ENCODE peak calls at places on chromosomes 13 and 19, in eight cellular contexts. Y, M, Z, U, H, I, Q and S are unnamed samples.

GRCh38 chr13:21478881-21479808 is 20.0 kb upstream of the ZDHHC20 start:
- DNase-seq in Y (peak; percentile 57), M (peak; percentile 20), Z (peak; percentile 34), U (peak; percentile 68), H (peak; percentile 88), I (no peak), Q (no peak), S (peak; percentile 78)

GRCh38 chr19:49676690-49677231 is 310 bp upstream of the PRMT1 start:
- DNase-seq in Y (peak; percentile 99), M (peak; percentile 100), Z (peak; percentile 97), U (peak; percentile 99), H (peak; percentile 100), I (peak; percentile 100), Q (peak; percentile 99), S (peak; percentile 100)

GRCh38 chr13:73722120-73722519 is 412.1 kb downstream of the KLF12 start:
- DNase-seq in Y (no peak), M (no peak), Z (no peak), U (no peak), H (peak; percentile 52), I (no peak), Q (no peak), S (no peak)

GRCh38 chr13:42777476-42777875 is 3.9 kb upstream of the FAM216B start:
- DNase-seq in Y (no peak), M (no peak), Z (no peak), U (no peak), H (no peak), I (no peak), Q (no peak), S (no peak)

GRCh38 chr13:31045621-31046081 is 113.2 kb downstream of the TEX26 start:
- DNase-seq in Y (no peak), M (no peak), Z (peak; percentile 76), U (peak; percentile 74), H (peak; percentile 96), I (peak; percentile 54), Q (no peak), S (no peak)

GRCh38 chr19:1862424-1863307 is 713 bp downstream of the KLF16 start:
- DNase-seq in Y (no peak), M (no peak), Z (no peak), U (peak; percentile 68), H (no peak), I (no peak), Q (no peak), S (peak; percentile 19)

GRCh38 chr13:42569576-42570344 is 4.2 kb upstream of the TNFSF11 start:
- DNase-seq in Y (no peak), M (no peak), Z (no peak), U (no peak), H (no peak), I (no peak), Q (no peak), S (no peak)

GRCh38 chr19:36771275-36772231 is 1.1 kb downstream of the ZNF850 start:
- DNase-seq in Y (no peak), M (no peak), Z (no peak), U (peak; percentile 76), H (peak; percentile 94), I (peak; percentile 57), Q (peak; percentile 14), S (no peak)

GRCh38 chr13:39604736-39605135 is 1.7 kb upstream of the LHFPL6 start:
- DNase-seq in Y (no peak), M (no peak), Z (no peak), U (no peak), H (no peak), I (no peak), Q (no peak), S (no peak)

GRCh38 chr19:44988896-44989563 is 12.2 kb upstream of the RELB start:
- DNase-seq in Y (peak; percentile 49), M (peak; percentile 83), Z (peak; percentile 56), U (peak; percentile 75), H (peak; percentile 75), I (peak; percentile 79), Q (peak; percentile 47), S (peak; percentile 18)

GRCh38 chr19:45772130-45772880 is 3.3 kb upstream of the SIX5 start:
- DNase-seq in Y (no peak), M (no peak), Z (no peak), U (no peak), H (no peak), I (no peak), Q (no peak), S (no peak)

GRCh38 chr13:108609353-108609752 is 20.1 kb upstream of the MYO16 start:
- DNase-seq in Y (no peak), M (no peak), Z (no peak), U (no peak), H (peak; percentile 16), I (no peak), Q (no peak), S (no peak)